ENCODE peak calls at places on chromosomes 2 and 18, in nine cellular contexts. H, I, Y, P, T, K, R, V and O are unnamed samples.

GRCh38 chr2:70726947-70727725 is 40.9 kb downstream of the ADD2 start:
- DNase-seq in H (no peak), I (no peak), Y (no peak), P (no peak), T (peak; percentile 64), K (no peak), R (no peak), V (no peak), O (peak; percentile 53)

GRCh38 chr2:176001903-176002683 is at the start of gene LNPK:
- DNase-seq in H (peak; percentile 82), I (peak; percentile 91), Y (peak; percentile 92), P (peak; percentile 96), T (peak; percentile 88), K (peak; percentile 83), R (peak; percentile 92), V (no peak), O (peak; percentile 91)

GRCh38 chr2:30040147-30040546 is 106.7 kb upstream of the YPEL5 start:
- DNase-seq in H (no peak), I (no peak), Y (no peak), P (peak; percentile 49), T (no peak), K (no peak), R (no peak), V (no peak), O (no peak)

GRCh38 chr2:73920577-73921545 is 5.8 kb upstream of the DGUOK start:
- DNase-seq in H (no peak), I (no peak), Y (no peak), P (no peak), T (peak; percentile 4), K (peak; percentile 50), R (no peak), V (no peak), O (peak; percentile 20)

GRCh38 chr2:28452534-28453081 is 43.3 kb upstream of the PLB1 start:
- DNase-seq in H (peak; percentile 44), I (peak; percentile 42), Y (peak; percentile 67), P (no peak), T (peak; percentile 39), K (peak; percentile 58), R (peak; percentile 72), V (no peak), O (peak; percentile 67)

GRCh38 chr2:172672999-172673726 is 62.5 kb upstream of the RAPGEF4 start:
- DNase-seq in H (peak; percentile 41), I (no peak), Y (no peak), P (no peak), T (no peak), K (no peak), R (no peak), V (no peak), O (peak; percentile 48)

GRCh38 chr2:105873721-105874120 is 129.0 kb downstream of the NCK2 start:
- DNase-seq in H (peak; percentile 64), I (no peak), Y (no peak), P (no peak), T (no peak), K (no peak), R (peak; percentile 67), V (no peak), O (peak; percentile 59)

GRCh38 chr2:219059725-219060682 is 717 bp downstream of the IHH start:
- DNase-seq in H (no peak), I (no peak), Y (no peak), P (no peak), T (no peak), K (no peak), R (no peak), V (no peak), O (no peak)

GRCh38 chr2:170073288-170073687 is 104.7 kb upstream of the MYO3B start:
- DNase-seq in H (no peak), I (no peak), Y (peak; percentile 41), P (no peak), T (no peak), K (no peak), R (no peak), V (peak; percentile 26), O (peak; percentile 93)

GRCh38 chr18:58438984-58439311 is 189.9 kb downstream of the ALPK2 start:
- DNase-seq in H (no peak), I (no peak), Y (no peak), P (no peak), T (no peak), K (no peak), R (no peak), V (no peak), O (no peak)

GRCh38 chr18:78319934-78320333 is 659.7 kb upstream of the SALL3 start:
- DNase-seq in H (no peak), I (no peak), Y (no peak), P (no peak), T (no peak), K (no peak), R (no peak), V (no peak), O (no peak)

GRCh38 chr2:120929829-120930228 is 194.2 kb downstream of the GLI2 start:
- DNase-seq in H (no peak), I (no peak), Y (no peak), P (no peak), T (no peak), K (no peak), R (no peak), V (no peak), O (no peak)

GRCh38 chr2:11830708-11831301 is 84.4 kb downstream of the LPIN1 start:
- DNase-seq in H (no peak), I (no peak), Y (no peak), P (no peak), T (no peak), K (no peak), R (no peak), V (no peak), O (no peak)

GRCh38 chr2:193103064-193103463 is 908.3 kb upstream of the TMEFF2 start:
- DNase-seq in H (no peak), I (no peak), Y (no peak), P (no peak), T (no peak), K (no peak), R (no peak), V (no peak), O (no peak)

GRCh38 chr2:151111599-151112278 is 149.9 kb downstream of the RBM43 start:
- DNase-seq in H (peak; percentile 14), I (no peak), Y (no peak), P (no peak), T (no peak), K (peak; percentile 57), R (no peak), V (peak; percentile 26), O (peak; percentile 29)

GRCh38 chr2:46458763-46459505 is 20.4 kb upstream of the TMEM247 start:
- DNase-seq in H (no peak), I (no peak), Y (no peak), P (no peak), T (no peak), K (no peak), R (no peak), V (no peak), O (no peak)

GRCh38 chr18:12287684-12288405 is 20.2 kb upstream of the TUBB6 start:
- DNase-seq in H (no peak), I (no peak), Y (peak; percentile 66), P (no peak), T (no peak), K (no peak), R (no peak), V (peak; percentile 87), O (peak; percentile 23)

GRCh38 chr2:173264152-173264551 is 90.5 kb upstream of the CDCA7 start:
- DNase-seq in H (no peak), I (no peak), Y (no peak), P (no peak), T (no peak), K (no peak), R (no peak), V (no peak), O (no peak)

GRCh38 chr2:102397167-102397566 is 25.8 kb upstream of the IL18RAP start:
- DNase-seq in H (no peak), I (no peak), Y (no peak), P (no peak), T (no peak), K (peak; percentile 3), R (no peak), V (no peak), O (no peak)

GRCh38 chr2:181953773-181954537 is 31.7 kb upstream of the PPP1R1C start:
- DNase-seq in H (no peak), I (peak; percentile 24), Y (peak; percentile 71), P (no peak), T (no peak), K (peak; percentile 79), R (peak; percentile 47), V (no peak), O (peak; percentile 75)

GRCh38 chr2:133927894-133928293 is 326.0 kb upstream of the MGAT5 start:
- DNase-seq in H (no peak), I (no peak), Y (no peak), P (no peak), T (no peak), K (no peak), R (no peak), V (no peak), O (no peak)

GRCh38 chr2:238916176-238916874 is 68.4 kb downstream of the TWIST2 start:
- DNase-seq in H (no peak), I (no peak), Y (no peak), P (no peak), T (no peak), K (no peak), R (no peak), V (no peak), O (no peak)

GRCh38 chr2:235170016-235170415 is 218.2 kb downstream of the SH3BP4 start:
- DNase-seq in H (peak; percentile 28), I (no peak), Y (no peak), P (no peak), T (no peak), K (no peak), R (no peak), V (peak; percentile 33), O (peak; percentile 5)

GRCh38 chr2:85913854-85914524 is 25.2 kb upstream of the ST3GAL5 start:
- DNase-seq in H (no peak), I (no peak), Y (no peak), P (no peak), T (no peak), K (no peak), R (no peak), V (no peak), O (no peak)